ENCODE peak calls at places on chromosomes 2 and 18, in six cellular contexts. A is fibroblast of pulmonary artery, O is nephron progenitor cell, X is epithelial cell of proximal tubule, H is mammary epithelial cell, D is body of pancreas. L is an unnamed sample.

GRCh38 chr2:120354467-120354866 is 8.5 kb downstream of the INHBB start:
- DNase-seq in H (no peak), O (no peak), D (no peak), A (no peak), X (no peak), L (no peak)

GRCh38 chr2:106108351-106108750 is 85.8 kb downstream of the UXS1 start:
- DNase-seq in A (peak), O (no peak), D (no peak), H (no peak), X (no peak), L (no peak)

GRCh38 chr18:46322411-46322891 is 218.3 kb downstream of the HAUS1 start:
- DNase-seq in O (no peak), A (no peak), D (no peak), H (peak), X (no peak), L (no peak)

GRCh38 chr18:59008302-59008974 is 131.2 kb upstream of the SEC11C start:
- DNase-seq in H (peak), O (no peak), D (no peak), X (no peak), A (peak), L (peak)

GRCh38 chr2:234951386-234952269 is at the start of gene SH3BP4:
- DNase-seq in A (peak), O (peak), H (peak), D (peak), X (no peak), L (no peak)

GRCh38 chr18:58196881-58197872 is 153.2 kb downstream of the NEDD4L start:
- DNase-seq in X (no peak), A (no peak), D (no peak), O (no peak), H (no peak), L (peak)

GRCh38 chr2:106708189-106708588 is 177.8 kb downstream of the ST6GAL2 start:
- DNase-seq in O (no peak), D (no peak), X (no peak), H (no peak), A (no peak), L (no peak)

GRCh38 chr2:120044336-120044735 is 31.5 kb downstream of the EPB41L5 start:
- DNase-seq in O (no peak), D (no peak), A (no peak), H (no peak), X (no peak), L (no peak)

GRCh38 chr2:122001441-122001874 is 246.0 kb downstream of the TSN start:
- DNase-seq in X (no peak), H (no peak), A (no peak), D (no peak), O (no peak), L (no peak)

GRCh38 chr18:79852561-79853302 is 55.0 kb downstream of the KCNG2 start:
- DNase-seq in O (no peak), D (no peak), A (no peak), X (no peak), H (no peak), L (no peak)

GRCh38 chr18:63159590-63159989 is 160.0 kb downstream of the BCL2 start:
- DNase-seq in O (no peak), X (no peak), D (no peak), A (no peak), H (no peak), L (no peak)

GRCh38 chr2:215727507-215728503 is 285.5 kb downstream of the MREG start:
- DNase-seq in D (no peak), X (no peak), A (peak), H (peak), O (no peak), L (no peak)

GRCh38 chr2:159640176-159640575 is 23.8 kb upstream of the BAZ2B start:
- DNase-seq in A (no peak), H (no peak), D (no peak), X (no peak), O (no peak), L (no peak)

GRCh38 chr2:29663266-29663665 is 258.1 kb downstream of the ALK start:
- DNase-seq in H (peak), O (no peak), D (no peak), X (no peak), A (peak), L (no peak)

GRCh38 chr2:20231632-20232031 is 6.7 kb upstream of the SDC1 start:
- DNase-seq in X (no peak), A (no peak), D (no peak), H (peak), O (no peak), L (peak)

DNA sequence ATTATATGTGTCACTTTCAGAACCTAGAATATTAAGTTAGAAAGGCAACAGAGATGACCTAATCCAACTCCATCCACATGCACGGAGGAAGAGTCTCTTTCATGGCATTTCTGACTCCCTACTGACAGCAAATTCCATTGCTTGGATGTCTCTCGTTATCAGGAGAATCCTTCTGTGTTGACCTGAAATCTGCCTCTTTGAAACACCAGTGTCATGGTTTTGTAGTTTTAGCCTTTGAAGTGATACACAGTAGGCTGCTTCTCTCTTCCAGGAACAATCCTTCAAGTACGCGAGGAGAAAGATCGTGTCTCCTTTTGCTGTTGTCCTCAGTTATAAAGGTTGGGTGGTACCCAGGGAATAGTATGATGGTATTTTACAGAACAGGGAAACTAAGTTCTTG is 201.9 kb upstream of the RASGRP3 start:
- DNase-seq in A (no peak), O (no peak), X (no peak), D (no peak), H (no peak), L (no peak)
- TF ChIP-seq CTCF in A (no peak), O (no peak), X (no peak), D (no peak), H (no peak), L (no peak)

GRCh38 chr2:180695570-180695969 is 284.8 kb upstream of the UBE2E3 start:
- DNase-seq in H (no peak), D (no peak), O (no peak), A (no peak), X (no peak), L (no peak)
- TF ChIP-seq CTCF in H (no peak), D (no peak), O (no peak), A (no peak), X (no peak), L (no peak)

GRCh38 chr18:45277870-45278269 is 337.4 kb upstream of the SLC14A2 start:
- DNase-seq in O (no peak), D (no peak), A (no peak), X (no peak), H (no peak), L (no peak)
- TF ChIP-seq CTCF in O (no peak), D (no peak), A (no peak), X (no peak), H (no peak), L (no peak)

DNA sequence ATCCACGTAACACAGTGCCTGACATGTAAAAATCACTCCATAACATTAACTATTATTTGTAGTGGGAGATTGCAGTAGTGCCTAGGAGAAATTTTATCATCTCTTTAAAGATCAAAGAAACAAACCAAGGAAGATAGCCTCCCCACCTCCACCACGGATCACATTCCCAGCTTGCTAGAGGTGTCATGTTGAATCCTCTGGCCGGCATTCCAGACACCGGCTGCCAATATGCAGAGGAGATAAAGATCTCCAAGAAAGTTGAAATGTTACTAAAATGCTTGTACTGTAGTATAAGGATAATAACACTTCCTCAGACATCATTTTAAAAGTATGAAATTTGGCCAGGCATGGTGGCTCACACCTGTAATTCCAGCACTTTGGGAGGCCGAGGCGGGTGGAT is 6.1 kb upstream of the ATG16L1 start:
- DNase-seq in D (no peak), O (no peak), H (no peak), A (no peak), X (no peak), L (no peak)
- TF ChIP-seq CTCF in D (no peak), O (no peak), H (no peak), A (no peak), X (no peak), L (no peak)

GRCh38 chr2:164479460-164479859 is 141.8 kb downstream of the GRB14 start:
- DNase-seq in H (no peak), O (peak), X (peak), D (no peak), A (peak), L (no peak)
- TF ChIP-seq CTCF in H (peak), O (peak), X (peak), D (peak), A (peak), L (peak)

GRCh38 chr18:66560092-66560491 is 43.8 kb downstream of the CDH19 start:
- DNase-seq in A (peak), D (peak), X (no peak), H (peak), O (no peak), L (peak)
- TF ChIP-seq CTCF in A (peak), D (peak), X (peak), H (peak), O (peak), L (peak)

DNA sequence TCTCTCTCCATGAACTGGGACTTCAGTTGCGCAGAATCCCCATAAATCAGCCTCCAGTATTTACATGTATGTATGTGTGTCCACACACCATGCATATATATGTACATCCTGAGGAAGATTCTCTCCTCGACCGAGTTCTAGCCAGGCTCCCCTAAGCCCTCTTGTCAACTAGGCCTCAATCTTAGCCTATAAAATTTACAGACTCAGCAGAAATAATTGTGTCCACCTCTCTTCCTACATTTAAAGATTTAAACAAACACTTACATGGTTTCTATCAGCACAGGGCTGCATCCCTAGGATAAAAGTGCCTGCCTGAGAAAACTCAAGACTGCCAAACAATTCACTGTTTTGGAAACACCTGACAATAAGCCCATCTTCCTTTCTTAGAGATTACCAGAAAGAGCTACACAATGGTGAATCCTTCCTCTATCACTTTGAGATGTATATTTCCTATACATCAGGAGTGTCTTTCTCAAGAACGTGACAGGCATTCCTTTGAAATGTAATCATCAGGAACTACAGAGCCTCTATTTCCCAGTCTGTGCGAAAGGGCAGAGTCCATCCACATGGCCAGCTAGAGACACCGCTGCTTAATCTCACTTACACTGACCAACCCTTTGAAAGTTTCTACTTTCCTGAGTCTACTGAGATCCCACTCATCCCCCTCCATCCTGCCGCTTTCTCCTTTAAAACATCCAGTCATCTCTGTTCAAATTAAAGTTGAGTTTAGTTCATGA is 39.4 kb downstream of the ZNF519 start:
- DNase-seq in H (no peak), X (no peak), D (no peak), A (no peak), O (no peak), L (no peak)
- TF ChIP-seq CTCF in H (no peak), X (no peak), D (no peak), A (no peak), O (no peak), L (no peak)

GRCh38 chr2:27990030-27990590 is 99.6 kb downstream of the BABAM2 start:
- DNase-seq in H (no peak), O (no peak), D (no peak), A (peak), X (no peak), L (no peak)

GRCh38 chr2:27993950-27994728 is 103.6 kb downstream of the BABAM2 start:
- DNase-seq in D (no peak), H (no peak), X (no peak), O (no peak), A (no peak), L (no peak)

GRCh38 chr2:27992787-27993747 is 102.5 kb downstream of the BABAM2 start:
- DNase-seq in A (peak), H (peak), D (no peak), X (no peak), O (no peak), L (no peak)

GRCh38 chr2:27988718-27989117 is 98.2 kb downstream of the BABAM2 start:
- DNase-seq in A (no peak), X (no peak), H (no peak), O (no peak), D (no peak), L (no peak)

DNA sequence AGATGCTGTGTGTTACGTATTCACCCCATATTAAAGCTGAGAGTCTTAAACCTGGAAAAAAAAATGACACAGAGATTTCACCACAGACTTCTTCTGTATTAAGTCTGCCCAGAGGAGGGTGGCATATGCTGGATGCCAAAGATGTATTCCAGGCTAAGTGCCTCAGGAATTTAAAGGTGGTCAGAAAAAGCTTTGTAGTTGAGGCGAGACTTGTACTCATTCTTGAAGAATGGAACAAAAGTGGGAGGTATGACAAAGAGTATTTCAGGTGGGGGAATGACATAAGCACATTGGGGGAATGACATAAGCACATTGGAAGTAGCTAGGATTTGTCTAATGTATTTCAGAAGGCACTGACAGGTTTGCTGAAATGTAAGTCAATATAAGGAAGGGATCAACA is 98.6 kb downstream of the BABAM2 start:
- DNase-seq in A (no peak), H (peak), X (no peak), O (no peak), D (no peak), L (no peak)
- TF ChIP-seq CTCF in A (no peak), H (no peak), X (no peak), O (no peak), D (no peak), L (no peak)

DNA sequence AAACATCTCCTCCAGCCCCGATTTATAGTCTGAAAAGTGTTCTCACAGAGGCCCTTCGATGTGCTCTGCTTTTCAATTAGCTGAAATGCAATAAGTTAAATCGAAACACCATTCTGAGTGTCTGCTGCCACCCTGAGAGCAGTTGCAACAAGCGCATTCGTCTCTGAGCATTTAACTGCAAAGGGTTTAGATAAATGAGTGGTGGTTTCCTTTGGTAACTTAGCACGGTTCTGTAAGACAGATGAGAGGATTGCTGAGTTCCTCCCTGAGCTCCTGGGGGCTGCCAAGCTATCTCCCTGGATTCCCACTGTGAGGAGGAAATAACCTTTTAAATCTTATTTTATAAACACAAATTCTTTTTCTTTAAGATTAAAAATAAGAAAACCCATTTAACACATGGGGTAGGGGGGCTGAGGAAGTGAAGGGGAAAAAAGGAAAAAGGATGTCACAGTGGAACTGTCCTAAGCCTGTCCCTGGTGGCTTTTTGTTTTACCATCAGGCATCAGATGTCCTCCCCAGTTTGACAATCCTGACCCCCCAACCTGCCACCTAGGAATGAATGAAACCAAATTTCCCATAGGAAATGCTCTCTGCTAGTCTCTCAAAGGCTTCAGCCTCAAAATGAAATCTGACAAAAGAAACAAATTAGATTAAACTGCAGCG is 56.4 kb upstream of the CREB1 start:
- DNase-seq in H (peak), D (peak), O (peak), X (peak), A (peak), L (peak)
- TF ChIP-seq CTCF in H (peak), D (peak), O (peak), X (peak), A (peak), L (peak)